ENCODE peak calls at places on chromosomes 7 and 10, in four cellular contexts. T is M059J; O is transverse colon; H is activated naive CD8-positive, alpha-beta T cell treated with anti-CD3 and anti-CD28 coated beads, Interleukin-2, amount 50 U/mL, for 24 hours. S is an unnamed sample.

GRCh38 chr10:46254007-46254383 is 32.8 kb upstream of the ANTXRL start:
- DNase-seq in T (no peak), O (no peak), H (no peak), S (no peak)

GRCh38 chr10:124719213-124719851 is 24.8 kb downstream of the FAM53B start:
- DNase-seq in T (peak; percentile 54), O (peak; percentile 83), H (no peak), S (no peak)

GRCh38 chr7:120554960-120555571 is 282.1 kb downstream of the KCND2 start:
- DNase-seq in T (peak; percentile 28), O (no peak), H (no peak), S (no peak)

GRCh38 chr10:106609867-106610266 is 554.6 kb downstream of the SORCS1 start:
- DNase-seq in T (peak; percentile 63), O (no peak), H (no peak), S (peak; percentile 8)

GRCh38 chr7:66119502-66119901 is 4.9 kb downstream of the CRCP start:
- DNase-seq in T (no peak), O (no peak), H (no peak), S (no peak)

GRCh38 chr10:119250641-119251314 is 43.4 kb downstream of the GRK5 start:
- DNase-seq in T (peak; percentile 92), O (no peak), H (no peak), S (no peak)

GRCh38 chr10:132232981-132233380 is 46.2 kb downstream of the DPYSL4 start:
- DNase-seq in T (no peak), O (no peak), H (no peak), S (no peak)

GRCh38 chr10:114286971-114287370 is 47.9 kb downstream of the VWA2 start:
- DNase-seq in T (no peak), O (no peak), H (no peak), S (no peak)

GRCh38 chr10:31554556-31554955 is 235.5 kb downstream of the ZEB1 start:
- DNase-seq in T (peak; percentile 70), O (no peak), H (no peak), S (no peak)

GRCh38 chr7:134140889-134141867 is 14.0 kb downstream of the LRGUK start:
- DNase-seq in T (peak; percentile 63), O (peak; percentile 61), H (peak; percentile 57), S (peak; percentile 46)

GRCh38 chr7:76023002-76023401 is 24.8 kb downstream of the STYXL1 start:
- DNase-seq in T (no peak), O (no peak), H (no peak), S (no peak)

GRCh38 chr10:78028438-78029293 is 649 bp downstream of the POLR3A start:
- DNase-seq in T (peak; percentile 54), O (peak; percentile 20), H (no peak), S (no peak)

GRCh38 chr10:103966671-103967432 is at the start of gene SLK:
- DNase-seq in T (peak; percentile 75), O (peak; percentile 85), H (peak; percentile 86), S (peak; percentile 73)

GRCh38 chr10:11409357-11409756 is 202.1 kb downstream of the USP6NL start:
- DNase-seq in T (no peak), O (no peak), H (no peak), S (no peak)